ENCODE peak calls at places on chromosomes 16 and 17, in six cellular contexts. P is IMR-90, R is HCT116, C is heart left ventricle, H is prostate gland, X is adrenal gland. O is an unnamed sample.

GRCh38 chr17:29038511-29039300 is 4.2 kb upstream of the PIPOX start:
- DNase-seq in P (no peak), R (no peak), C (no peak), H (no peak), X (no peak), O (no peak)

GRCh38 chr16:72198021-72198420 is 26.1 kb upstream of the PMFBP1 start:
- DNase-seq in P (peak; percentile 80), R (no peak), C (peak; percentile 25), H (no peak), X (peak; percentile 71), O (no peak)

GRCh38 chr16:14378131-14378551 is 251.9 kb downstream of the PARN start:
- DNase-seq in P (peak; percentile 92), R (peak; percentile 77), C (no peak), H (no peak), X (no peak), O (no peak)

GRCh38 chr17:68909066-68909465 is 46.1 kb downstream of the ABCA8 start:
- DNase-seq in P (peak; percentile 93), R (peak; percentile 80), C (peak; percentile 40), H (peak; percentile 38), X (peak; percentile 73), O (peak; percentile 55)

GRCh38 chr17:28268610-28269313 is 50.2 kb upstream of the TMEM97 start:
- DNase-seq in P (no peak), R (no peak), C (no peak), H (no peak), X (no peak), O (no peak)

GRCh38 chr17:11641521-11642275 is 43.4 kb downstream of the DNAH9 start:
- DNase-seq in P (no peak), R (no peak), C (no peak), H (no peak), X (no peak), O (no peak)

GRCh38 chr16:19213885-19214284 is 45.8 kb downstream of the SYT17 start:
- DNase-seq in P (no peak), R (peak; percentile 16), C (no peak), H (no peak), X (no peak), O (no peak)

GRCh38 chr17:48373882-48374281 is 56.1 kb downstream of the SKAP1 start:
- DNase-seq in P (no peak), R (no peak), C (no peak), H (no peak), X (no peak), O (no peak)

GRCh38 chr17:28105501-28105900 is 63.0 kb downstream of the NLK start:
- DNase-seq in P (no peak), R (no peak), C (no peak), H (no peak), X (no peak), O (no peak)

GRCh38 chr16:3716831-3717234 is 491 bp downstream of the TRAP1 start:
- DNase-seq in P (no peak), R (no peak), C (no peak), H (no peak), X (peak; percentile 38), O (no peak)

GRCh38 chr17:73292031-73292531 is 19.7 kb downstream of the CDC42EP4 start:
- DNase-seq in P (peak; percentile 83), R (peak; percentile 89), C (peak; percentile 79), H (no peak), X (peak; percentile 68), O (no peak)

GRCh38 chr16:86946981-86947380 is 368.6 kb downstream of the FOXL1 start:
- DNase-seq in P (no peak), R (no peak), C (no peak), H (no peak), X (no peak), O (no peak)

GRCh38 chr16:53991181-53992056 is 287.5 kb downstream of the FTO start:
- DNase-seq in P (peak; percentile 75), R (no peak), C (no peak), H (peak; percentile 51), X (no peak), O (no peak)

GRCh38 chr16:10569629-10570028 is 10.8 kb downstream of the EMP2 start:
- DNase-seq in P (peak; percentile 48), R (no peak), C (no peak), H (no peak), X (no peak), O (no peak)

GRCh38 chr17:39200957-39201510 is 951 bp downstream of the RPL19 start:
- DNase-seq in P (no peak), R (no peak), C (no peak), H (no peak), X (no peak), O (no peak)

GRCh38 chr17:82097187-82097918 is 683 bp downstream of the FASN start:
- DNase-seq in P (peak; percentile 64), R (no peak), C (no peak), H (no peak), X (peak; percentile 78), O (no peak)

GRCh38 chr16:28089992-28090365 is 26.5 kb upstream of the GSG1L start:
- DNase-seq in P (no peak), R (no peak), C (no peak), H (no peak), X (no peak), O (no peak)

GRCh38 chr16:12474794-12475410 is 328.8 kb downstream of the CPPED1 start:
- DNase-seq in P (no peak), R (no peak), C (no peak), H (no peak), X (no peak), O (no peak)

GRCh38 chr16:19505600-19506303 is 16.1 kb downstream of the GDE1 start:
- DNase-seq in P (peak; percentile 17), R (no peak), C (no peak), H (no peak), X (peak; percentile 13), O (no peak)

GRCh38 chr17:80825471-80826345 is 165.9 kb upstream of the CHMP6 start:
- DNase-seq in P (no peak), R (no peak), C (no peak), H (no peak), X (no peak), O (peak; percentile 35)

GRCh38 chr16:88543230-88543813 is 26.9 kb upstream of the ZC3H18 start:
- DNase-seq in P (no peak), R (no peak), C (no peak), H (no peak), X (no peak), O (no peak)

GRCh38 chr16:228151-228855 is 946 bp downstream of the LUC7L start:
- DNase-seq in P (peak; percentile 10), R (no peak), C (no peak), H (no peak), X (peak; percentile 25), O (no peak)

GRCh38 chr17:60640503-60640902 is 37.1 kb upstream of the BCAS3 start:
- DNase-seq in P (peak; percentile 22), R (no peak), C (no peak), H (no peak), X (no peak), O (no peak)

GRCh38 chr16:59591480-59591879 is 857.4 kb upstream of the GOT2 start:
- DNase-seq in P (peak; percentile 19), R (no peak), C (no peak), H (no peak), X (no peak), O (no peak)

GRCh38 chr17:17155568-17155967 is 50.6 kb downstream of the PLD6 start:
- DNase-seq in P (no peak), R (no peak), C (no peak), H (no peak), X (no peak), O (no peak)
- H3K4me1 ChIP-seq in P (peaks cover 29% of the 10 kb centered on the region), R (peaks cover 2% of the 10 kb centered on the region), C (peaks cover 37% of the 10 kb centered on the region), H (no peaks in the 10 kb centered on the region), X (peaks cover 14% of the 10 kb centered on the region), O (no peaks in the 10 kb centered on the region)

DNA sequence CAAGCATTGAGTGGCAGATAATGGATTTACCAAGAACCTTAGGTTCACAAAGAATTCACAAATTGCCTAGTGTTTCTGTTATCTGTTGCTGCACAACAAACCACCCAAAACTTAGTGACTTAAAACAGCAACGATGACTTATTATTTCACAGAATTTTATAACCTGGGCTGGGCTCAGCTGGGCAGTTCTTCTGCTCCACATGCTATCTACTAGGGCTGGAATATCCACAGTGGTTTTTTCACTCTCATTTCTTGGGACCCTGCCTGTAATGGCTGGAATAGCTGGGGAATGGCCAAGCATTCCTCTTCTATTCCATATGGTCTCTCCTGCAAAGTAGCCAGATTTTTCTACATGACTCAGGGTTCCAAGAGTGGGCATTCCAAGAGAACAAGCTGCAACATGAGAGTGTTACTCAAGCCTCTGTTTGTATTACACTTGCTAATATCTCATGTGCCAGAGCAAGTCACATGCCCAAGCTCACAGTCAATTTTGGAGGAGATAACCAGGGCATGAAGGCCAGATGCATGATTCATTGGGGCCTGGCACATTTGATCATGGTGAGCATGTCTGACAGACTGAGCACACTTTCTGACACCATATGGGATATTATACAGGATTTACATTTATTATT is 4.9 kb upstream of the PSMD7 start:
- DNase-seq in P (peak; percentile 49), R (no peak), C (no peak), H (no peak), X (peak; percentile 53), O (no peak)
- TF ChIP-seq POLR2A in P (no peak), R (no peak), C (no peak), H (no peak), X (no peak), O (no peak)

GRCh38 chr17:77438241-77439204 is 297.8 kb downstream of the SEC14L1 start:
- DNase-seq in P (no peak), R (no peak), C (no peak), H (no peak), X (no peak), O (no peak)

GRCh38 chr17:77437017-77437416 is 296.2 kb downstream of the SEC14L1 start:
- DNase-seq in P (peak; percentile 80), R (no peak), C (peak; percentile 75), H (no peak), X (peak; percentile 52), O (no peak)

GRCh38 chr17:77436481-77436880 is 295.7 kb downstream of the SEC14L1 start:
- DNase-seq in P (no peak), R (no peak), C (no peak), H (no peak), X (no peak), O (no peak)

GRCh38 chr17:77436058-77436442 is 295.3 kb downstream of the SEC14L1 start:
- DNase-seq in P (peak; percentile 69), R (no peak), C (peak; percentile 77), H (no peak), X (peak; percentile 54), O (no peak)

DNA sequence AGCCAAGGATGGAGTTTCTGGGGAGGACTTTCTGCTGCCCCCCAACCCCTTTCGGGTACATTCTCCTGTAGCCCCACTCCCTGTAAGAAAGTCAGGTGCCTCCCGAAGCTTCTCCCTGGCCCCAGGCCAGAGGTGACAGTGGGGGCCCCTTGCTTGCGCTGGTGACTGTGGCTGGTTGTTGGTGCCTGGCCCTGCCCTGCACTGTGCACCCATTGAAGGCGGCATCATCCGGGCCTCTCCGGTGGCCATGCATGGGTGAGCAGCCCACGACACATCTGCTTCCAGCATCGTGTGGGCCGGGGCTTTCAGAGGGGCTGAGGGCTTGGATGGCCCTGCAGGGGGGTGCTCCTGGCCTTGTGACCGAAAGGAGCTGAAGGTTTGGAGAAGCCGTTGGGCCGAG is 297.0 kb downstream of the SEC14L1 start:
- DNase-seq in P (no peak), R (no peak), C (no peak), H (no peak), X (no peak), O (no peak)
- H3K4me1 ChIP-seq in P (peaks cover 54% of the 10 kb centered on the region), R (no peaks in the 10 kb centered on the region), C (peaks cover 90% of the 10 kb centered on the region), H (peaks cover 23% of the 10 kb centered on the region), X (peaks cover 65% of the 10 kb centered on the region), O (peaks cover 44% of the 10 kb centered on the region)

DNA sequence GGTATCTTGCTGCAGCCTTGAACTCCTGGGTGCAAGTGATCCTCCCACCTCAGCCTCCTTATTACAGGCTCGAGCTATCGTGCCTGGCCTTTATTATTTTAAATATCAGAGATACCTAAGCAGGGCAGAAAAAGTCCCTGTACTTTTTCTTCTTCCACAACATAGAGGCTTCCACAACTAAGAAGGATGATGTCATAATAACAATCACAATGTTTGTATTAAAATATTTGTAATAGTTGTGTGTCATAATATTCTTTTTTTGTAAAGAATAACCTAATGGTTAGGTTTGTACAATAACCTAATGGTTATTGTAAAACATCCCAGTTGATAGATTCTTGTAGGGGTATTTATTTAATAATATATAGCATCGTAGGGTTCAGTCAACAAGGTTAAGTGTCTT is 26.7 kb upstream of the DUSP14 start:
- DNase-seq in P (no peak), R (no peak), C (no peak), H (no peak), X (no peak), O (no peak)
- TF ChIP-seq POLR2A in P (no peak), R (no peak), C (no peak), H (no peak), X (no peak), O (no peak)

O was measured in breast epithelium.